ENCODE peak calls at places on chromosomes 7 and 10, in nine cellular contexts. Y is ovary, O is adrenal gland, J is prostate gland, C is transverse colon, Q is uterus, D is right lobe of liver, T is vagina, G is IMR-90. F is an unnamed sample.

GRCh38 chr7:50614721-50615518 is 49.7 kb upstream of the DDC start:
- DNase-seq in Y (no peak), O (no peak), J (no peak), C (peak), Q (no peak), D (peak), T (no peak), G (no peak), F (no peak)

GRCh38 chr10:58806323-58806722 is 293.7 kb downstream of the BICC1 start:
- DNase-seq in Y (no peak), O (no peak), J (no peak), C (no peak), Q (no peak), D (no peak), T (no peak), G (no peak), F (no peak)

GRCh38 chr10:89403043-89403442 is 10.6 kb downstream of the IFIT1 start:
- DNase-seq in Y (no peak), O (no peak), J (no peak), C (no peak), Q (no peak), D (no peak), T (no peak), G (no peak), F (no peak)

GRCh38 chr10:104391150-104391968 is 37.7 kb downstream of the CFAP58 start:
- DNase-seq in Y (no peak), O (no peak), J (no peak), C (no peak), Q (no peak), D (no peak), T (no peak), G (peak), F (no peak)

GRCh38 chr7:156002362-156003001 is 190.2 kb upstream of the SHH start:
- DNase-seq in Y (no peak), O (no peak), J (no peak), C (no peak), Q (no peak), D (no peak), T (no peak), G (no peak), F (no peak)

GRCh38 chr7:142248-142955 is 50.0 kb upstream of the FAM20C start:
- DNase-seq in Y (peak), O (no peak), J (peak), C (peak), Q (no peak), D (peak), T (no peak), G (no peak), F (no peak)

GRCh38 chr10:103197177-103197576 is 4.1 kb upstream of the NT5C2 start:
- DNase-seq in Y (peak), O (peak), J (no peak), C (no peak), Q (peak), D (peak), T (no peak), G (peak), F (peak)

GRCh38 chr10:69710008-69710905 is 80.2 kb downstream of the FAM241B start:
- DNase-seq in Y (no peak), O (no peak), J (no peak), C (no peak), Q (no peak), D (no peak), T (no peak), G (no peak), F (no peak)

GRCh38 chr7:27182861-27183681 is 2.0 kb downstream of the HOXA11 start:
- DNase-seq in Y (no peak), O (no peak), J (no peak), C (peak), Q (peak), D (no peak), T (no peak), G (no peak), F (peak)

GRCh38 chr10:88270871-88271713 is 312.0 kb downstream of the RNLS start:
- DNase-seq in Y (peak), O (no peak), J (no peak), C (no peak), Q (no peak), D (no peak), T (no peak), G (peak), F (no peak)

GRCh38 chr10:3568983-3569382 is 216.0 kb downstream of the KLF6 start:
- DNase-seq in Y (no peak), O (no peak), J (no peak), C (no peak), Q (no peak), D (no peak), T (no peak), G (no peak), F (peak)

DNA sequence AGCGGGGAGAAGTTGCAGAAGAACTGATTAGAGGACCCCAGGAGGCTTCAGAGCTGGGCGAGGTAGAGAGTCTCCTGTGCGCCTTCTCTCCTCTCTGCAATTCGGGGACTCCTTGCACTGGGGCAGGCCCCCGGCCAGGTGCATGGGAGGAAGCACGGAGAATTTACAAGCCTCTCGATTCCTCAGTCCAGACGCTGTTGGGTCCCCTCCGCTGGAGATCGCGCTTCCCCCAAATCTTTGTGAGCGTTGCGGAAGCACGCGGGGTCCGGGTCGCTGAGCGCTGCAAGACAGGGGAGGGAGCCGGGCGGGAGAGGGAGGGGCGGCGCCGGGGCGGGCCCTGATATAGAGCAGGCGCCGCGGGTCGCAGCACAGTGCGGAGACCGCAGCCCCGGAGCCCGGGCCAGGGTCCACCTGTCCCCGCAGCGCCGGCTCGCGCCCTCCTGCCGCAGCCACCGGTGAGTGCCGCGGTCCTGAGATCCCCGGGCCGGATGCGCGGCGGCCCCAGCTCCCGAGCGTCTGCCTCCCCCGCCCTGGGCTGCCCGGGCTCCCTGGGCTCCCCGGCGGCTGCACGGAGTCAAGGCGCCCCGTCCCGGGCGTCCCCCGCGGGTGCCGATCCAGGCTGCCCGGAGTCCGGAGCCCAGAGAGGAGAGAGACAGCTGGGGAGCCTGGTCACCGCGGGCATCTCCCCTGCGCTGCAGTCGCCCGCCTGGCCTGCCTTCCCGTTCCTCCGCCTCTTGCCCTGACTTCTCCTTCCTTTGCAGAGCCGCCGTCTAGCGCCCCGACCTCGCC is at the start of gene PLAU:
- DNase-seq in Y (no peak), O (peak), J (peak), C (peak), Q (no peak), D (peak), T (no peak), G (peak), F (no peak)
- TF ChIP-seq POLR2A in Y (no peak), O (peak), J (peak), C (peak), Q (peak), D (peak), T (no peak), G (peak), F (peak)

GRCh38 chr10:26464632-26465280 is 26.6 kb downstream of the APBB1IP start:
- DNase-seq in Y (no peak), O (no peak), J (no peak), C (no peak), Q (no peak), D (no peak), T (no peak), G (no peak), F (no peak)
- H3K27ac ChIP-seq in Y (no peak), O (no peak), J (no peak), C (no peak), Q (no peak), D (no peak), T (no peak), G (no peak), F (no peak)

GRCh38 chr10:112953075-112953501 is 3.0 kb downstream of the TCF7L2 start:
- DNase-seq in Y (peak), O (peak), J (peak), C (peak), Q (no peak), D (peak), T (no peak), G (peak), F (no peak)
- TF ChIP-seq POLR2A in Y (no peak), O (no peak), J (no peak), C (no peak), Q (no peak), D (no peak), T (no peak), G (no peak), F (no peak)

GRCh38 chr10:49139000-49139865 is 5.4 kb upstream of the FAM170B start:
- DNase-seq in Y (peak), O (peak), J (no peak), C (no peak), Q (no peak), D (no peak), T (peak), G (peak), F (no peak)
- H3K27ac ChIP-seq in Y (peak), O (peak), J (no peak), C (peak), Q (peak), D (no peak), T (peak), G (peak), F (peak)

DNA sequence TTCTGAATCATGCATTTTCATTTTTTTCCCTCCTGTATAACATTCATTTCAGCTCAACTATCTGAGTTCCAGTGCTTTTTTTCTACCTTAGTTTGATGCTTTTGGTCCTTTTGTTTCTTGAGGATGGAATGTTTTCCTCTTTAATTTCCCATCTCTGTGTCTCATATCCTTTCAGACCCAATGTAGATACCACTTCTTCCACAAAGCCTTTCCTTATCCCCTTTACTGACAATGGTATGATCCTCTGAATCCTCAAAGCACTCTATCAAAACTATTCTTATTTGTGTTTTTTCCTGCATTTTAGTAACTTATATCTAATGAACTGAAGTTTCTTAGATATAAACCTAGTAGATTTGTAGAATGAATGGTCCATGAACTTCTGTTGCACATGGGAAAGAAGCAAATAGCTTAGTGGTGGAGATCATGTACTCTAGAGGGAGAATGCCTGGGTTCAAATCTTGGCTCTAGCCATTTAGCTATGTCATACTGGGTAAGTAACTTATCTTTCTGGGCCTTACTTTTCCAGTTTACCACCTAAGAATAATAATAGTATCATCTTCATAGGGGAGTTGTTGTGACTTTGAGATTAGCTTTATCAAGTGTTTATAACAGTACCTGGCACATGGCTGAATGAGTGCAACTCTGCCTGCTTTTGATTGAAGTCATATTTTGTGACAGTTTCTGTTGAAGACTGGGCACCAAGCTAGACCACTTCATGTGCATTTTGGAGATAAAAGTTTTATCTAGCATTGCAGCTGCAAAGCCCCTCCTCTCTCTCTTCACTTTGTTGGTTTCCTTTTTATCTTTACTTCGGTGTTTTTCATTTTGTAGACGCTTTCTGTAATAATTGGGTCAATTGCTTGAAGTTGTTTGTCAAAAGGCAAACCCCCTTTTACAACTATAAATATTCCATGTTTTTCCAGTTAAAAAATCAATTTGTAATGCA is 18.5 kb downstream of the STAM start:
- DNase-seq in Y (no peak), O (no peak), J (no peak), C (no peak), Q (no peak), D (no peak), T (no peak), G (no peak), F (no peak)
- TF ChIP-seq POLR2A in Y (no peak), O (no peak), J (no peak), C (no peak), Q (no peak), D (no peak), T (no peak), G (no peak), F (no peak)

DNA sequence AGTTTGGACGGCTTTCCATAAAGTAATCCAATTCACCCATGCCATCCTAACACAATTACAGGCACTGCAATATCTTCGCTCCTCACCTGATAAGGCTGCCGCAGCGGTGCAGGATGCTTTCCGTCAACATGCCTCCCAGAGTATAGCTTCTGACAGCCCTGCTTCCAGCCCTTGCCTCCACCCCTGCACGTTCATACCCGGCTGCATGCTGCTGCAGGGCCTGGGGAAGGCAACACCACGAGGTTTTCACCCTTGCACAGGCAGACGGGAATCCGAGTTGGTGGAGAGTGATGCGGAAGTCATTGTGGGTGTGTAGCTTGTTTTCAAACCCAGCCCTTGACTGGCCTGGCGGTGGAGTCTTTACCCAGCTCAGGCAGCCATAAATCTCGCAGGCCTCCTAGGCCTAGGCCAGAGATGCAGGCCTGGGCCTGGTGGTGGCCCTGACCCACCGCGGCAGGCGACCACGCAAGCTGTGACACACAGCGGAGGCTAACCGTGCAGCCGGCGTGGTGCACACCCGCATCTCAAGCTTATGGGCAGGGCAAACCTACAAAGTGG is 12.7 kb downstream of the EBF3 start:
- DNase-seq in Y (no peak), O (no peak), J (no peak), C (no peak), Q (no peak), D (no peak), T (no peak), G (no peak), F (no peak)
- H3K27ac ChIP-seq in Y (no peak), O (no peak), J (no peak), C (no peak), Q (no peak), D (no peak), T (no peak), G (no peak), F (peak)

GRCh38 chr7:2373646-2374045 is 19.0 kb downstream of the EIF3B start:
- DNase-seq in Y (no peak), O (no peak), J (no peak), C (no peak), Q (no peak), D (no peak), T (no peak), G (no peak), F (peak)

GRCh38 chr7:2374401-2374800 is 19.8 kb downstream of the EIF3B start:
- DNase-seq in Y (no peak), O (no peak), J (no peak), C (no peak), Q (no peak), D (no peak), T (no peak), G (no peak), F (no peak)

GRCh38 chr7:2371329-2371728 is 16.7 kb downstream of the EIF3B start:
- DNase-seq in Y (no peak), O (no peak), J (no peak), C (no peak), Q (no peak), D (no peak), T (no peak), G (no peak), F (no peak)

GRCh38 chr7:2373124-2373556 is 18.5 kb downstream of the EIF3B start:
- DNase-seq in Y (no peak), O (no peak), J (peak), C (no peak), Q (no peak), D (peak), T (no peak), G (no peak), F (peak)

DNA sequence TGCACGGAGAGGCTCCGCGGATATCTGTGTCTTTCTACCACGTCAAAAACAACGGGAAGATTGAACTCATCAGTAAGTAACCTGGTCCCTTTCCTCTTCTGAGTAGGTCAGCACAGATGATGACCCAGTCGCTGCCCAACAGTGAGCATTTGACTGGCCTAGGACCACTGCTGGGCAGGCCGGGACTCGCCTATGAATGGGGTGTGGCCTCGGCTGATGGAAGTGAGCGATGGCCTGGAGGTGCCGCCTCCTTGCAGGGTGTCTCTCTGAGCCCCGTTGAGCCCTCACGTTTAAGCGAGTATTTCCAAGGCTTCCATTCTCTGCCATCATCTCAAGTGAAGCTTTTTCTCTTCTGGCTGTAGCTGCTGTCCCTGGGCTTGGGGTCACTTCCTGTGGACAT is 18.1 kb downstream of the EIF3B start:
- DNase-seq in Y (no peak), O (no peak), J (no peak), C (no peak), Q (no peak), D (no peak), T (no peak), G (no peak), F (no peak)
- TF ChIP-seq POLR2A in Y (no peak), O (no peak), J (no peak), C (no peak), Q (no peak), D (no peak), T (no peak), G (no peak), F (no peak)

F was measured in gastrocnemius medialis.